ENCODE peak calls at places on chromosome 10, in eight cellular contexts. D, X, B, W, Z, O, U and Y are unnamed samples.

GRCh38 chr10:21372651-21373410 is 152.7 kb downstream of the SKIDA1 start:
- DNase-seq in W (peak), Z (peak), B (peak), X (peak), U (peak), D (no peak), O (peak), Y (peak)

GRCh38 chr10:88131561-88132139 is 268.2 kb downstream of the PTEN start:
- DNase-seq in U (peak), D (no peak), Z (peak), X (no peak), O (no peak), B (no peak), W (no peak), Y (no peak)

GRCh38 chr10:128817636-128818035 is 649.4 kb upstream of the MGMT start:
- DNase-seq in D (no peak), W (no peak), B (no peak), X (no peak), U (no peak), Z (no peak), O (no peak), Y (no peak)

GRCh38 chr10:76309744-76310441 is 878.5 kb downstream of the LRMDA start:
- DNase-seq in O (no peak), D (no peak), Z (no peak), X (no peak), W (peak), U (no peak), B (no peak), Y (no peak)

GRCh38 chr10:126504761-126505112 is 116.5 kb upstream of the ADAM12 start:
- DNase-seq in X (no peak), O (no peak), W (no peak), B (no peak), D (no peak), U (no peak), Z (no peak), Y (no peak)

GRCh38 chr10:68301790-68302502 is 29.9 kb upstream of the HNRNPH3 start:
- DNase-seq in X (peak), D (no peak), U (no peak), Z (no peak), W (peak), B (no peak), O (peak), Y (peak)

GRCh38 chr10:62694537-62695126 is 109.9 kb upstream of the ADO start:
- DNase-seq in Z (no peak), B (no peak), O (no peak), W (no peak), U (no peak), X (no peak), D (no peak), Y (no peak)

GRCh38 chr10:133298466-133298865 is 10.2 kb downstream of the TUBGCP2 start:
- DNase-seq in W (no peak), Z (no peak), X (no peak), D (no peak), B (no peak), O (no peak), U (no peak), Y (no peak)

GRCh38 chr10:23479798-23480473 is 41.1 kb downstream of the OTUD1 start:
- DNase-seq in D (no peak), W (no peak), O (no peak), U (no peak), B (no peak), X (no peak), Z (no peak), Y (no peak)